ENCODE peak calls at places on chromosomes 7 and 10, in seven cellular contexts. I is GM10248, Z is sigmoid colon, P is kidney epithelial cell, V is cardiac fibroblast, F is coronary artery, B is suprapubic skin. T is an unnamed sample.

GRCh38 chr7:107501593-107501992 is 31.7 kb downstream of the GPR22 start:
- DNase-seq in I (peak; percentile 17), Z (no peak), P (no peak), V (peak; percentile 48), F (no peak), B (no peak), T (no peak)

GRCh38 chr7:155190608-155191536 is 106.8 kb upstream of the INSIG1 start:
- DNase-seq in I (peak; percentile 84), Z (no peak), P (no peak), V (peak; percentile 35), F (peak; percentile 65), B (no peak), T (no peak)

GRCh38 chr10:67549390-67549789 is 146.6 kb downstream of the CTNNA3 start:
- DNase-seq in I (no peak), Z (no peak), P (no peak), V (peak; percentile 37), F (no peak), B (no peak), T (no peak)

GRCh38 chr10:114925675-114926204 is 12.3 kb upstream of the TRUB1 start:
- DNase-seq in I (peak; percentile 18), Z (no peak), P (peak; percentile 54), V (peak; percentile 39), F (no peak), B (no peak), T (no peak)

GRCh38 chr7:87139514-87139913 is 12.7 kb upstream of the DMTF1 start:
- DNase-seq in I (no peak), Z (no peak), P (no peak), V (no peak), F (no peak), B (no peak), T (no peak)

GRCh38 chr7:151896486-151896885 is 19.6 kb upstream of the PRKAG2 start:
- DNase-seq in I (no peak), Z (peak; percentile 41), P (no peak), V (no peak), F (peak; percentile 62), B (no peak), T (peak; percentile 74)

GRCh38 chr10:53899463-53899862 is 901.6 kb downstream of the PCDH15 start:
- DNase-seq in I (no peak), Z (no peak), P (no peak), V (no peak), F (no peak), B (no peak), T (no peak)

GRCh38 chr7:34011017-34011680 is 105.8 kb downstream of the BMPER start:
- DNase-seq in I (no peak), Z (no peak), P (no peak), V (peak; percentile 32), F (no peak), B (no peak), T (no peak)

GRCh38 chr10:60139290-60139689 is 232.9 kb upstream of the CCDC6 start:
- DNase-seq in I (no peak), Z (no peak), P (no peak), V (no peak), F (no peak), B (no peak), T (no peak)

GRCh38 chr10:60142736-60143135 is 236.4 kb upstream of the CCDC6 start:
- DNase-seq in I (no peak), Z (no peak), P (no peak), V (no peak), F (no peak), B (no peak), T (no peak)

GRCh38 chr10:60139798-60140566 is 233.6 kb upstream of the CCDC6 start:
- DNase-seq in I (no peak), Z (no peak), P (no peak), V (peak; percentile 47), F (no peak), B (no peak), T (no peak)

GRCh38 chr10:60141916-60142559 is 235.7 kb upstream of the CCDC6 start:
- DNase-seq in I (no peak), Z (no peak), P (no peak), V (no peak), F (no peak), B (no peak), T (no peak)

GRCh38 chr10:60140681-60141632 is 234.6 kb upstream of the CCDC6 start:
- DNase-seq in I (no peak), Z (peak; percentile 80), P (no peak), V (peak; percentile 61), F (no peak), B (no peak), T (no peak)
- TF ChIP-seq CTCF in I (no peak), Z (no peak), P (no peak), V (no peak), F (no peak), B (no peak), T (no peak)

DNA sequence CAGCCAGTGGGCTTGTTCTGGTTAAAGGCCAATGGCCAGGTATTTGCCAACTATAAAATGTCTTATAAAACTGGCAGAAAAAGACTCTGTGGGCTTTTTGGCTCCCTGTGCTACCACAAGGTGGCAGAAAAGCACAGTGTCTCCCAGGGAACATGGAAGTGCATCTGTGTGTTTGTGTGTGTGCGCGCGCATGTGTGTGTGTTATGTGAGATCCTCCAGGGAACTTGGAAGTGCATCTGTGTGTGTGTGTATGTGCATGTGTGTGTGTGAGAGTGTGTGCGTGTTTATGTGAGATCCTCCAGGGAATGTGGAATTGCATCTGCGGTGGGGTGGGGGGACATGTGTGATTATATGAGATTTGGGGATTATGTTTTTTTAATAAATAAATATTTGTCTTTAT is 30.2 kb upstream of the ABI1 start:
- DNase-seq in I (no peak), Z (no peak), P (peak; percentile 41), V (peak; percentile 84), F (no peak), B (no peak), T (no peak)
- TF ChIP-seq CTCF in I (peak; percentile 60), Z (no peak), P (peak; percentile 80), V (peak; percentile 65), F (no peak), B (no peak), T (peak; percentile 60)

GRCh38 chr10:74034301-74034700 is 36.4 kb downstream of the VCL start:
- DNase-seq in I (peak; percentile 26), Z (no peak), P (no peak), V (no peak), F (no peak), B (no peak), T (no peak)

GRCh38 chr10:74032900-74033655 is 35.2 kb downstream of the VCL start:
- DNase-seq in I (no peak), Z (no peak), P (no peak), V (no peak), F (no peak), B (no peak), T (no peak)

GRCh38 chr10:74033724-74034123 is 35.8 kb downstream of the VCL start:
- DNase-seq in I (no peak), Z (no peak), P (no peak), V (no peak), F (no peak), B (no peak), T (no peak)

GRCh38 chr10:74036474-74036873 is 38.6 kb downstream of the VCL start:
- DNase-seq in I (no peak), Z (no peak), P (no peak), V (no peak), F (no peak), B (no peak), T (no peak)

GRCh38 chr10:74035324-74035723 is 37.4 kb downstream of the VCL start:
- DNase-seq in I (no peak), Z (no peak), P (no peak), V (peak; percentile 43), F (no peak), B (no peak), T (no peak)
- TF ChIP-seq CTCF in I (peak; percentile 19), Z (no peak), P (peak; percentile 17), V (no peak), F (no peak), B (no peak), T (peak; percentile 53)

GRCh38 chr10:5281355-5281754 is 83.4 kb upstream of the UCN3 start:
- DNase-seq in I (no peak), Z (no peak), P (no peak), V (no peak), F (no peak), B (no peak), T (no peak)

GRCh38 chr10:5285186-5285585 is 79.6 kb upstream of the UCN3 start:
- DNase-seq in I (no peak), Z (no peak), P (no peak), V (no peak), F (no peak), B (no peak), T (no peak)

GRCh38 chr10:5284311-5285057 is 80.3 kb upstream of the UCN3 start:
- DNase-seq in I (no peak), Z (no peak), P (peak; percentile 37), V (peak; percentile 82), F (no peak), B (no peak), T (no peak)

GRCh38 chr10:5282137-5282536 is 82.6 kb upstream of the UCN3 start:
- DNase-seq in I (no peak), Z (no peak), P (no peak), V (no peak), F (no peak), B (no peak), T (no peak)

DNA sequence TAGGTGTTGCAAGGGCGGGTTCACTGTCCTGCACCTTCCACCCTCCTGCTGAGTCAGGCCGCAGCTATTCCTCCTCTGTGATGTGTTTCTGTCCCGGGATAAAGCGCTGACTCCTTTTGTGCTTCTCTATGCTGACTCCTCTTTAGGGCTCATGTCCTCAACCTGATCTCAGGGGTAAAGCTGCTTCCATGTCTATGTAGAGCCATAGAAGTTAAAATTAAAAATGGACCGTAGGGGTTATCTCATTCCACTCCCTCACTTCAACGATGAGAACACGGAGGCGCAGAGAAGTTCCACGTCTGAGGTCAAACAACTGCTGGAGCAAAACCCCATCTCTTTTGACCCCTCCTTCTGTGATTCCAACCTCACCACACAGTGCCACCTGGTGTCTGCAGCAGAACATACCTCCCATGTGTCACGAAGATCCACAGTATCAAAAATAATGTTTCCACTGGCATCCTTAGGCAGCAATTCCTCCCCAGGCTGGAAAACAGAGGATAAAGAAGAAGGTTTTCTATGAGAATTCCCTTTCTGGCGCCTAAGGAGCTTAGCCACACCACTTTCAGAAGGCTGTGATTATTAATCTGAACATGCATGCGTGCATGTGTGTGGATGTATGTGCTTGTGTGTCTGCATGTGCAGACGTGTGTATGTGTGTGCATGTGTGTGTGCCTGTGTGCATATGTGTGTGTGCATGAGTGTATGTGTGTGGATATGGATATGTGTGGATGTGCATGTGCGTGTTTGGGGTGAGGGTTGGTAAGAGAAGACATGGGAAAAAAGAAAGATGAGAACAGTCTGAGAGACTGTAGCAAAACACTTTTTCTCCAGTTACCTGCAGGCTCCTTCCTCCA is 81.2 kb upstream of the UCN3 start:
- DNase-seq in I (no peak), Z (peak; percentile 70), P (no peak), V (peak; percentile 76), F (no peak), B (no peak), T (no peak)
- TF ChIP-seq CTCF in I (peak; percentile 44), Z (no peak), P (peak; percentile 64), V (peak; percentile 69), F (peak; percentile 57), B (peak; percentile 38), T (peak; percentile 58)

DNA sequence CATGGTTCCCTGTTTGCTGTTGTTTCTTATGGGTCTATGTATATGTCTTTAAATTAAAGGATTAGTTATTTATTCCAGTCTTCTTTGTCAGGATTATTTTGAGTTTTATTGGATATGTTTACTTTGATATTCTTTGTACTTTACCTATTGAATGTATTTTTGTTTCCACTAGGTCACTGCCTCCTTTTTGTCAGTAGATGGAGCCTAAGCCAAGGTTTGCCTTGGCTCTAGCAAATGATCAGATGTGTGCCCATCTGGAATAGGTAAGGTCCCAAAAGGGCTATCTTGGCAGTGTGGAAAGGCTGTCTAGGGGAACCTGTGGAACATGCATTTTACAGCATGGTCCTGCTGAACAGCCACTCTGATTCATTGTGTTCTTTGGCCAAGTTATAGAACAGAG is 337.3 kb upstream of the GHITM start:
- DNase-seq in I (no peak), Z (no peak), P (no peak), V (no peak), F (no peak), B (no peak), T (no peak)
- TF ChIP-seq CTCF in I (no peak), Z (no peak), P (no peak), V (no peak), F (no peak), B (no peak), T (no peak)